ENCODE peak calls at places on chromosome 12, in four cellular contexts. One of them, this sample, is unnamed.

GRCh38 chr12:12592930-12593329 is 18.7 kb upstream of the CREBL2 start:
- DNase-seq in LoVo: peak
- DNase-seq in fibroblast of the aortic adventitia: peak
- DNase-seq in left ventricle myocardium inferior: no peak
- DNase-seq in this sample: no peak

GRCh38 chr12:62658910-62659309 is 192.3 kb downstream of the MON2 start:
- DNase-seq in LoVo: no peak
- DNase-seq in left ventricle myocardium inferior: no peak
- DNase-seq in fibroblast of the aortic adventitia: no peak
- DNase-seq in this sample: no peak

GRCh38 chr12:12398026-12398859 is 41.4 kb downstream of the BORCS5 start:
- DNase-seq in LoVo: peak
- DNase-seq in fibroblast of the aortic adventitia: peak
- DNase-seq in left ventricle myocardium inferior: peak
- DNase-seq in this sample: no peak

GRCh38 chr12:3662516-3662915 is 90.4 kb downstream of the CRACR2A start:
- DNase-seq in fibroblast of the aortic adventitia: no peak
- DNase-seq in LoVo: peak
- DNase-seq in left ventricle myocardium inferior: no peak
- DNase-seq in this sample: no peak

GRCh38 chr12:78584695-78585094 is 279.9 kb upstream of the SYT1 start:
- DNase-seq in left ventricle myocardium inferior: no peak
- DNase-seq in fibroblast of the aortic adventitia: peak
- DNase-seq in LoVo: peak
- DNase-seq in this sample: no peak

GRCh38 chr12:21942377-21942703 is 1.1 kb upstream of the ABCC9 start:
- DNase-seq in left ventricle myocardium inferior: no peak
- DNase-seq in fibroblast of the aortic adventitia: no peak
- DNase-seq in LoVo: no peak
- DNase-seq in this sample: no peak

GRCh38 chr12:46300906-46301305 is 32.1 kb upstream of the SLC38A1 start:
- DNase-seq in left ventricle myocardium inferior: peak
- DNase-seq in fibroblast of the aortic adventitia: no peak
- DNase-seq in LoVo: no peak
- DNase-seq in this sample: no peak

GRCh38 chr12:42673535-42673934 is 84.0 kb upstream of the PRICKLE1 start:
- DNase-seq in fibroblast of the aortic adventitia: no peak
- DNase-seq in LoVo: no peak
- DNase-seq in left ventricle myocardium inferior: no peak
- DNase-seq in this sample: no peak

GRCh38 chr12:89084751-89085150 is 267.6 kb downstream of the DUSP6 start:
- DNase-seq in left ventricle myocardium inferior: no peak
- DNase-seq in fibroblast of the aortic adventitia: peak
- DNase-seq in LoVo: no peak
- DNase-seq in this sample: no peak

GRCh38 chr12:86623267-86623666 is 367.1 kb upstream of the MGAT4C start:
- DNase-seq in fibroblast of the aortic adventitia: no peak
- DNase-seq in LoVo: no peak
- DNase-seq in left ventricle myocardium inferior: no peak
- DNase-seq in this sample: no peak

GRCh38 chr12:7460375-7461259 is 16.7 kb upstream of the CD163L1 start:
- DNase-seq in fibroblast of the aortic adventitia: peak
- DNase-seq in LoVo: peak
- DNase-seq in left ventricle myocardium inferior: peak
- DNase-seq in this sample: no peak

GRCh38 chr12:1443421-1444141 is 150.8 kb downstream of the FBXL14 start:
- DNase-seq in LoVo: no peak
- DNase-seq in left ventricle myocardium inferior: no peak
- DNase-seq in fibroblast of the aortic adventitia: peak
- DNase-seq in this sample: no peak

GRCh38 chr12:120264511-120265202 is 873 bp downstream of the PXN start:
- DNase-seq in fibroblast of the aortic adventitia: no peak
- DNase-seq in LoVo: peak
- DNase-seq in left ventricle myocardium inferior: no peak
- DNase-seq in this sample: peak

GRCh38 chr12:93336344-93336743 is 41.4 kb upstream of the NUDT4 start:
- DNase-seq in fibroblast of the aortic adventitia: peak
- DNase-seq in left ventricle myocardium inferior: no peak
- DNase-seq in LoVo: no peak
- DNase-seq in this sample: no peak

GRCh38 chr12:92080390-92081285 is 65.0 kb downstream of the BTG1 start:
- DNase-seq in LoVo: peak
- DNase-seq in left ventricle myocardium inferior: no peak
- DNase-seq in fibroblast of the aortic adventitia: peak
- DNase-seq in this sample: no peak

GRCh38 chr12:57225680-57226190 is 3.8 kb upstream of the SHMT2 start:
- DNase-seq in left ventricle myocardium inferior: no peak
- DNase-seq in LoVo: no peak
- DNase-seq in fibroblast of the aortic adventitia: no peak
- DNase-seq in this sample: no peak

GRCh38 chr12:124543591-124544310 is 23.7 kb downstream of the NCOR2 start:
- DNase-seq in left ventricle myocardium inferior: no peak
- DNase-seq in LoVo: no peak
- DNase-seq in fibroblast of the aortic adventitia: no peak
- DNase-seq in this sample: no peak

GRCh38 chr12:14913381-14913781 is 25.0 kb downstream of the ERP27 start:
- DNase-seq in fibroblast of the aortic adventitia: peak
- DNase-seq in LoVo: no peak
- DNase-seq in left ventricle myocardium inferior: peak
- DNase-seq in this sample: no peak

GRCh38 chr12:114319422-114319821 is 86.5 kb downstream of the TBX5 start:
- DNase-seq in fibroblast of the aortic adventitia: peak
- DNase-seq in left ventricle myocardium inferior: no peak
- DNase-seq in LoVo: no peak
- DNase-seq in this sample: no peak

GRCh38 chr12:100348657-100349454 is 8.0 kb upstream of the SLC17A8 start:
- DNase-seq in left ventricle myocardium inferior: no peak
- DNase-seq in LoVo: peak
- DNase-seq in fibroblast of the aortic adventitia: peak
- DNase-seq in this sample: no peak

GRCh38 chr12:64729909-64730584 is 29.2 kb downstream of the GNS start:
- DNase-seq in left ventricle myocardium inferior: no peak
- DNase-seq in fibroblast of the aortic adventitia: no peak
- DNase-seq in LoVo: no peak
- DNase-seq in this sample: no peak

GRCh38 chr12:18074001-18074400 is 16.0 kb downstream of the RERGL start:
- DNase-seq in left ventricle myocardium inferior: no peak
- DNase-seq in LoVo: no peak
- DNase-seq in fibroblast of the aortic adventitia: no peak
- DNase-seq in this sample: no peak

GRCh38 chr12:123897221-123897620 is 75.4 kb downstream of the CCDC92 start:
- DNase-seq in LoVo: peak
- DNase-seq in left ventricle myocardium inferior: no peak
- DNase-seq in fibroblast of the aortic adventitia: peak
- DNase-seq in this sample: no peak

GRCh38 chr12:77894548-77894947 is 63.9 kb downstream of the NAV3 start:
- DNase-seq in left ventricle myocardium inferior: no peak
- DNase-seq in LoVo: no peak
- DNase-seq in fibroblast of the aortic adventitia: peak
- DNase-seq in this sample: no peak

This sample was measured in substantia nigra.